ENCODE peak calls at places on chromosomes 13 and 19, in eight cellular contexts. K is heart left ventricle, E is left ventricle myocardium inferior, X is prostate gland, U is RWPE2, N is dorsolateral prefrontal cortex, J is tibial nerve, P is iPS DF 6.9. Z is an unnamed sample.

GRCh38 chr19:3374369-3375112 is 8.2 kb downstream of the NFIC start:
- DNase-seq in K (peak), N (no peak), U (no peak), P (no peak), X (no peak), E (peak), J (no peak), Z (no peak)

GRCh38 chr19:48244289-48244688 is 11.4 kb downstream of the CARD8 start:
- DNase-seq in N (no peak), K (no peak), U (no peak), X (no peak), J (no peak), P (no peak), E (no peak), Z (no peak)

GRCh38 chr13:70457474-70457873 is 349.2 kb upstream of the KLHL1 start:
- DNase-seq in P (no peak), X (no peak), J (no peak), N (no peak), E (no peak), U (no peak), K (no peak), Z (no peak)

GRCh38 chr13:75482070-75482819 is at the start of gene TBC1D4:
- DNase-seq in E (peak), K (peak), X (peak), P (peak), J (peak), U (peak), N (peak), Z (no peak)

GRCh38 chr13:84255226-84255625 is 373.0 kb upstream of the SLITRK1 start:
- DNase-seq in J (no peak), U (no peak), P (no peak), X (no peak), N (no peak), K (no peak), E (no peak), Z (no peak)

GRCh38 chr13:73602295-73602694 is 531.9 kb downstream of the KLF12 start:
- DNase-seq in P (no peak), X (no peak), U (no peak), N (no peak), E (no peak), K (no peak), J (no peak), Z (no peak)

GRCh38 chr19:46786236-46787039 is 2.0 kb downstream of the SLC1A5 start:
- DNase-seq in P (no peak), K (peak), N (peak), U (peak), X (peak), E (peak), J (peak), Z (peak)

GRCh38 chr13:72990883-72991282 is 67.9 kb upstream of the KLF5 start:
- DNase-seq in J (no peak), X (no peak), P (no peak), U (no peak), K (no peak), E (no peak), N (no peak), Z (no peak)

GRCh38 chr19:1457031-1457739 is 7.3 kb downstream of the APC2 start:
- DNase-seq in E (no peak), K (no peak), P (no peak), N (no peak), U (no peak), J (no peak), X (no peak), Z (no peak)

GRCh38 chr19:33622809-33623511 is 1.2 kb downstream of the CHST8 start:
- DNase-seq in P (no peak), U (no peak), E (no peak), J (no peak), N (no peak), X (no peak), K (no peak), Z (no peak)

GRCh38 chr13:50493683-50494082 is 349.8 kb downstream of the DLEU7 start:
- DNase-seq in X (no peak), U (no peak), N (no peak), J (no peak), K (no peak), E (no peak), P (no peak), Z (no peak)

GRCh38 chr19:29524201-29524911 is 1.4 kb upstream of the VSTM2B start:
- DNase-seq in P (no peak), N (peak), E (peak), K (no peak), X (no peak), J (no peak), U (no peak), Z (no peak)

GRCh38 chr19:16042533-16043085 is 33.7 kb upstream of the TPM4 start:
- DNase-seq in U (no peak), X (no peak), P (no peak), E (no peak), N (no peak), K (no peak), J (no peak), Z (no peak)

GRCh38 chr19:38735257-38735686 is 9.0 kb downstream of the CAPN12 start:
- DNase-seq in K (peak), E (no peak), J (no peak), X (peak), P (no peak), U (no peak), N (no peak), Z (peak)

GRCh38 chr13:107130516-107130915 is 562.6 kb upstream of the ARGLU1 start:
- DNase-seq in X (no peak), E (no peak), P (no peak), N (no peak), U (no peak), J (no peak), K (no peak), Z (no peak)

GRCh38 chr19:51742736-51743288 is 8.9 kb downstream of the FPR1 start:
- DNase-seq in U (no peak), P (no peak), N (no peak), X (no peak), K (no peak), J (no peak), E (no peak), Z (no peak)

GRCh38 chr13:79869326-79869725 is 388.4 kb downstream of the NDFIP2 start:
- DNase-seq in J (no peak), U (no peak), N (no peak), K (no peak), X (peak), P (no peak), E (no peak), Z (no peak)

DNA sequence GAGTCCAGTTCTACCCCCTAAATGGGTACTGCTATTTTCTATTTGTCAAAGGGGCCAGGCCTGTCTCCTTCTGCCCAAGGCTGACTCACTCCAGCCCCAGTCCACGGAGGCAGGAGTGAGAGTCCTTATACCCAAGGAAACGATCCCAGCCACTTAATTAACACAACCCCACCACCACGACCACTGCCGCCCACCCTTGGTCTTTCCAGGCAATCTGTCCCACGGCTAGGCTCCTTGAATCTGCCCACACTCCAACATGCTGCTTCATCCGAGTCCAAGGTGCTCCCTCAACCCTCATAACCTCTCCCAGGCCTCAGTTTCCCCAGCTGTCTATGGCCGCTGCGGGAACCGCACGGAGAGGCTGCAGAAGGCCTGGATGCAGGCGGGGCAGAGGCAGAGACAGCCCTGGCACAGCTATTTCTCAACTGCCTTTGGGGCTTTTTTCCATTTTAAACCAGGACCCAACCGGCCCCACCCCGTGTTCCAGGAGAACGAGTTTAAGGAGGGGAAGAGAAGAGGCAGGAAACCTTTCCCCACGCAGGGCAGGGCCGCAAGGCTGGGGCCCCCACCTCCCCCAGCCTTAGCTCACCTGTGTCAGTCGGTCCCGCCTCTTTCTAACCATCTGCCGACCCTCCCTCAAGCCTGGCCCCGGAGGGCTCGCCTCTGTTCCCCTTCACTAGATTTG is 746 bp downstream of the RAB3D start:
- DNase-seq in K (no peak), U (no peak), N (no peak), E (no peak), J (no peak), X (peak), P (no peak), Z (no peak)
- H3K27ac ChIP-seq in K (peak), U (peak), N (peak), E (peak), J (peak), X (peak), P (no peak), Z (peak)

GRCh38 chr19:19444694-19445155 is 39.2 kb downstream of the GATAD2A start:
- DNase-seq in X (no peak), E (no peak), N (no peak), K (no peak), P (no peak), U (no peak), J (no peak), Z (no peak)

GRCh38 chr19:19447536-19448237 is 42.2 kb downstream of the GATAD2A start:
- DNase-seq in E (no peak), U (no peak), P (no peak), X (no peak), N (no peak), J (no peak), K (no peak), Z (no peak)

GRCh38 chr19:19446655-19447437 is 41.4 kb downstream of the GATAD2A start:
- DNase-seq in X (no peak), N (no peak), E (no peak), J (no peak), P (no peak), K (no peak), U (no peak), Z (no peak)

GRCh38 chr19:19445288-19445687 is 39.8 kb downstream of the GATAD2A start:
- DNase-seq in J (no peak), K (no peak), P (no peak), N (no peak), U (no peak), X (no peak), E (no peak), Z (no peak)

GRCh38 chr19:19445911-19446361 is 40.5 kb downstream of the GATAD2A start:
- DNase-seq in N (no peak), J (no peak), E (no peak), U (no peak), K (no peak), X (no peak), P (no peak), Z (no peak)
- H3K27ac ChIP-seq in N (no peak), J (peak), E (no peak), U (no peak), K (no peak), X (no peak), P (no peak), Z (peak)

GRCh38 chr13:113489171-113489548 is 1.4 kb downstream of the DCUN1D2 start:
- DNase-seq in X (no peak), E (no peak), J (no peak), K (no peak), U (no peak), N (no peak), P (no peak), Z (no peak)
- H3K27ac ChIP-seq in X (no peak), E (peak), J (no peak), K (no peak), U (peak), N (no peak), P (no peak), Z (no peak)

DNA sequence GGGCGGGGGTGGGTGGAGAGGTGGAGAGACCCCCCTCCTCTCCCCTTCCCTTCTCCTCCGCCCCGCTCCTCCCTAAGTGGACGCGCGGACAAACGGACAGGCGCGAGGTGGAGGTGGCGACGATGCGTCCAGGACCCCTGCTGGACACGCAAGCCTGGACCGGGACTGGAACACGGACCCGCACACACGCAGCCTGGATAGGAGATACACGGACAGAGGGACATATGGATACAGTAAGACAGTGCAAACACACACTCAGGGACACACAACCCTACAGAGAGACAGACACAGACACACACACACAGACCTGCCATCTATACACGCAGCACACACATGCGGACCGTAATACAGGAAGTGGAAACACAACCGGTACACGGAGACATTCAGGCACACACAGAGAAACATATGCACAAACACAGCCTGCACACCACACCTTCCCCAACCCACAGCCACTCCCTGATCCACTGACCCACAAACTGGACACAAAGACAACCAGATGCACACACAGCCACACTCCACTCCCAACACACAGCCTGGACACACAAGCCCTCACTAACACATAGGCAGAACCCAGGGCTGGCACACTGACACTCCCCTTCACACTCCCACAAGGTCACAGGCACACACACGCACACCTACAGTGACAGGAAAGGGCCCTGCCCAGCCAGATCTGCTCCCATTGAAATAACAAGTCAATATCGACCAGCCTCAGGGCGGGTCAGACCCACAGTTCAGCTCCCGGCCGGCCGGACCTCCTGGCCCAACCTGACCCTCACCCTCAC is 696 bp upstream of the ERFL start:
- DNase-seq in P (no peak), K (no peak), N (no peak), J (no peak), U (no peak), E (no peak), X (no peak), Z (peak)
- H3K27ac ChIP-seq in P (no peak), K (no peak), N (no peak), J (no peak), U (no peak), E (no peak), X (no peak), Z (peak)

GRCh38 chr13:38394777-38395504 is 45.3 kb downstream of the UFM1 start:
- DNase-seq in N (no peak), X (no peak), P (no peak), K (no peak), U (no peak), J (no peak), E (no peak), Z (no peak)
- H3K27ac ChIP-seq in N (no peak), X (no peak), P (no peak), K (no peak), U (peak), J (no peak), E (no peak), Z (no peak)

GRCh38 chr13:77952276-77952675 is 33.6 kb upstream of the EDNRB start:
- DNase-seq in X (no peak), N (no peak), K (no peak), P (no peak), U (no peak), E (no peak), J (no peak), Z (no peak)

DNA sequence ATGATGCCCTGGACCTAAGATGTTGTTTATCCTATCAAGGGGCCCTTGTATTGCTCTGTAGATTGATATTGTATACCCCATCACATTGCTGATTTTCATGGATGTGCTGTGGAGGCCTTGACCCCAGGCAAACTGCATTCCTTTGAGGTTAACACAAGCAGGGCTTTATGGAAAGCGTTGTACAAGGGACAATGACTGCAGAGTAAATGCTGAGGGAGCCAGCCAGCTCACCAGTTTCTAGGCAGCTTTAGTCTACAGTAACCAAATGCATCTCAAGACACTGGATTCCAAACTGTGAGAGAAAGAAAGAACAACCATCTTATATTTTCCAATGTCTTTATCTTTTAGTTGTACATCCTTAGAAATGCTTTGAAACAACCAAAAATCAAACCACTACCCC is 34.1 kb upstream of the EDNRB start:
- DNase-seq in U (no peak), P (no peak), X (no peak), N (no peak), E (no peak), K (no peak), J (no peak), Z (no peak)
- H3K27ac ChIP-seq in U (no peak), P (no peak), X (no peak), N (no peak), E (no peak), K (no peak), J (no peak), Z (no peak)

GRCh38 chr19:49573009-49573408 is 7.3 kb downstream of the NOSIP start:
- DNase-seq in E (no peak), K (no peak), J (no peak), U (no peak), P (no peak), N (no peak), X (no peak), Z (no peak)

GRCh38 chr19:49573451-49573850 is 6.9 kb downstream of the NOSIP start:
- DNase-seq in X (no peak), N (no peak), E (no peak), K (no peak), J (no peak), P (no peak), U (no peak), Z (no peak)

GRCh38 chr19:49570997-49571676 is 9.2 kb downstream of the NOSIP start:
- DNase-seq in U (no peak), E (no peak), N (no peak), K (no peak), J (no peak), P (no peak), X (no peak), Z (no peak)

GRCh38 chr19:49567722-49568454 is 12.5 kb downstream of the NOSIP start:
- DNase-seq in E (no peak), J (no peak), X (no peak), K (no peak), P (no peak), N (no peak), U (no peak), Z (peak)

GRCh38 chr19:49570138-49570856 is 10.1 kb downstream of the NOSIP start:
- DNase-seq in X (peak), U (no peak), K (peak), P (no peak), N (no peak), J (no peak), E (no peak), Z (peak)
- H3K27ac ChIP-seq in X (no peak), U (no peak), K (peak), P (no peak), N (no peak), J (no peak), E (peak), Z (peak)

Z was measured in naive thymus-derived CD4-positive, alpha-beta T cell.